ENCODE peak calls at places on chromosomes 5 and 9, in four cellular contexts. R is A549, U is GM12878, S is HepG2. Z is an unnamed sample.
A peak's percentile ranks its signal among the peaks of the same experiment; 100 is the strongest.

GRCh38 chr5:108788142-108788541 is 40.4 kb downstream of the FER start:
- DNase-seq in R (no peak), S (no peak), U (no peak), Z (peak; percentile 26)

GRCh38 chr5:123512631-123513461 is 869 bp downstream of the CSNK1G3 start:
- DNase-seq in S (peak; percentile 39), U (no peak), R (peak; percentile 36), Z (peak; percentile 78)

GRCh38 chr5:55232985-55233928 is at the start of gene CCNO:
- DNase-seq in R (peak; percentile 80), S (peak; percentile 18), U (no peak), Z (peak; percentile 81)

GRCh38 chr9:86368871-86369521 is 14.8 kb upstream of the TUT7 start:
- DNase-seq in S (peak; percentile 12), U (no peak), R (no peak), Z (no peak)

GRCh38 chr5:56314536-56314935 is 81.4 kb upstream of the ANKRD55 start:
- DNase-seq in U (no peak), S (peak; percentile 21), R (peak; percentile 46), Z (no peak)

GRCh38 chr5:87899109-87900100 is 369.2 kb downstream of the TMEM161B start:
- DNase-seq in S (peak; percentile 5), R (no peak), U (peak; percentile 2), Z (no peak)

GRCh38 chr9:134644715-134645606 is 3.4 kb downstream of the COL5A1 start:
- DNase-seq in S (no peak), U (no peak), R (peak; percentile 91), Z (peak; percentile 81)

GRCh38 chr9:121362813-121363585 is 7.1 kb downstream of the STOM start:
- DNase-seq in S (no peak), R (no peak), U (no peak), Z (no peak)

GRCh38 chr9:97437151-97437550 is 25.3 kb downstream of the TDRD7 start:
- DNase-seq in R (no peak), U (no peak), S (no peak), Z (no peak)

GRCh38 chr9:23824241-23825142 is 1.5 kb downstream of the ELAVL2 start:
- DNase-seq in S (no peak), U (no peak), R (no peak), Z (peak; percentile 52)

GRCh38 chr5:127296321-127296720 is 5.7 kb downstream of the MEGF10 start:
- DNase-seq in R (no peak), U (no peak), S (no peak), Z (no peak)

GRCh38 chr5:160899735-160900134 is 47.7 kb upstream of the ATP10B start:
- DNase-seq in R (no peak), U (no peak), S (no peak), Z (no peak)

GRCh38 chr5:124621279-124621678 is 125.2 kb downstream of the ZNF608 start:
- DNase-seq in S (no peak), R (no peak), U (no peak), Z (no peak)

GRCh38 chr9:37921546-37922300 is 17.8 kb upstream of the SLC25A51 start:
- DNase-seq in S (no peak), U (no peak), R (no peak), Z (no peak)

GRCh38 chr5:111927191-111927590 is 170.2 kb upstream of the NREP start:
- DNase-seq in U (no peak), R (no peak), S (no peak), Z (no peak)

GRCh38 chr9:125541840-125542243 is 165.2 kb downstream of the MAPKAP1 start:
- DNase-seq in U (no peak), R (no peak), S (no peak), Z (peak; percentile 77)

GRCh38 chr9:125547383-125547782 is 159.6 kb downstream of the MAPKAP1 start:
- DNase-seq in U (no peak), S (no peak), R (no peak), Z (no peak)

GRCh38 chr9:125544474-125544873 is 162.5 kb downstream of the MAPKAP1 start:
- DNase-seq in R (no peak), S (no peak), U (no peak), Z (no peak)

GRCh38 chr9:125548141-125548540 is 158.9 kb downstream of the MAPKAP1 start:
- DNase-seq in S (peak; percentile 79), R (no peak), U (no peak), Z (no peak)

DNA sequence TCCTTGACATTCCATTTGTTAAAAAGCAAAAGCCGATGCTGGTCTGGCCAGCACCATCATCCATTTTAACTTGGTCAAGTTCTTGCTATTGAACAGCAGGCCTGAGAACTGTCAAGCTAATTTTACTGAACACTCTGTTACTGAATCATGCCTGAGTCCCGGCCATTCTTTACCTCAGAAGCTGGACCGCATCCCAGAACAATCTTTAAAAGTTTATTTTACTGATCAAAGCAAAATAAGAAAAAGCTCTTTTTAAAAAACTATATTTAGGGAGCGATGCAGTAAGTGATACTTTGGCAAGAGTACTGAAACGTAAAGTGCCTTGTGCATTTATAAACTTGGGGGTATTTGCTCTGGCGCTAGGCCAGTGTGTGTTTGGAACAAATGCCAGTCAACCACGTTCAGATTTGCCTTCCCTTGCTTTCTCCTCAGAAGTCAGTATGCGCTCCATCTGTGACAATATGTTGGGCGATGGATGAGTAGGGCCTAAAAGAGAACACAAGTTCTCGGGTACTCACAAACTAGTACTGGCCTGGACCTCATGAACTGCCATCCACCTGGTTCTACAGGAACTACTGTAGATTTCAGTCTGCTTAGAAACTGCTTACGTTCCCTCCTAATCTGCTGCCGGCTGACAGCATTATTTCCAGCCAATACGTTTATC is 161.9 kb downstream of the MAPKAP1 start:
- DNase-seq in R (no peak), S (no peak), U (no peak), Z (no peak)
- H3K4me2 ChIP-seq in R (no peak overlapping the region), S (no peak overlapping the region), U (no peak overlapping the region), Z (peak overlapping the region; percentile 35)

GRCh38 chr9:35564658-35565061 is 40.4 kb upstream of the TESK1 start:
- DNase-seq in R (no peak), S (no peak), U (no peak), Z (no peak)

GRCh38 chr9:35566417-35566816 is 38.6 kb upstream of the TESK1 start:
- DNase-seq in S (no peak), R (no peak), U (no peak), Z (no peak)

GRCh38 chr9:35562895-35563746 is 41.9 kb upstream of the TESK1 start:
- DNase-seq in R (no peak), U (no peak), S (no peak), Z (no peak)

GRCh38 chr9:35561468-35562261 is 43.4 kb upstream of the TESK1 start:
- DNase-seq in R (no peak), U (no peak), S (no peak), Z (no peak)

GRCh38 chr9:35563791-35564197 is 41.3 kb upstream of the TESK1 start:
- DNase-seq in S (peak; percentile 63), U (no peak), R (no peak), Z (peak; percentile 53)
- TF ChIP-seq PBX3 in S (no peak), U (no peak), R (no peak), Z (no peak)

GRCh38 chr9:89345476-89345875 is 27.2 kb downstream of the SECISBP2 start:
- DNase-seq in R (no peak), U (no peak), S (no peak), Z (no peak)

GRCh38 chr9:89339807-89340206 is 21.5 kb downstream of the SECISBP2 start:
- DNase-seq in U (peak; percentile 65), R (no peak), S (no peak), Z (no peak)

GRCh38 chr9:89342948-89343347 is 24.6 kb downstream of the SECISBP2 start:
- DNase-seq in S (no peak), R (no peak), U (no peak), Z (no peak)

GRCh38 chr9:89340332-89340731 is 22.0 kb downstream of the SECISBP2 start:
- DNase-seq in S (no peak), U (peak; percentile 45), R (no peak), Z (no peak)

GRCh38 chr9:89342213-89342612 is 23.9 kb downstream of the SECISBP2 start:
- DNase-seq in U (no peak), S (no peak), R (no peak), Z (no peak)
- H3K4me2 ChIP-seq in U (no peak overlapping the region), S (no peak overlapping the region), R (no peak overlapping the region), Z (no peak overlapping the region)

GRCh38 chr9:84331119-84331791 is 9.3 kb downstream of the SLC28A3 start:
- DNase-seq in U (no peak), R (no peak), S (no peak), Z (no peak)
- TF ChIP-seq PBX3 in U (no peak), R (no peak), S (no peak), Z (no peak)

GRCh38 chr5:76729373-76730290 is 13.7 kb downstream of the F2R start:
- DNase-seq in S (no peak), R (no peak), U (no peak), Z (no peak)

GRCh38 chr5:76720988-76721569 is 5.2 kb downstream of the F2R start:
- DNase-seq in U (no peak), S (no peak), R (no peak), Z (no peak)

GRCh38 chr5:76728965-76729364 is 13.0 kb downstream of the F2R start:
- DNase-seq in S (no peak), U (no peak), R (no peak), Z (no peak)

GRCh38 chr5:76723266-76723665 is 7.3 kb downstream of the F2R start:
- DNase-seq in R (no peak), U (no peak), S (no peak), Z (no peak)

DNA sequence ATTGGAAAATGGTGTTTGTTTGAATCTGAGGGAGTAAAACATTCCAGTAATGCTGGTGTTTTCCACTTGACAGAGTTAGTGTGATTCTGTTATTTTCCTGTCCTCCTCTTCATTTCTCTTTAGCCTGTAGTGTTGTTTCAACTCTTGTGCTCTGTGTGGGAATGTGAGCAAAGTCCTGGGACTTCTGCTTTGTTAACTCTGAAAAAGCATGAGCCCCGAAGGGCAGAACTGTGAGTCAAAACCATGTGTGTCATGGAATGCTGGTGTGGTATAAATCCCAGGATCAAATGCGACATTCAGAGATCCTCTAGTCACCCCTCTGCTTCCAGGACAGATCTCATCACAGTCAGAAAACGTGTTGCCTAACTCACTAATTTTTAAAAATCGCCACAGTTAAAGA is 8.9 kb downstream of the F2R start:
- DNase-seq in U (no peak), S (peak; percentile 46), R (peak; percentile 35), Z (no peak)
- H3K4me2 ChIP-seq in U (no peak overlapping the region), S (no peak overlapping the region), R (peak overlapping the region; percentile 57), Z (peak overlapping the region; percentile 47)

DNA sequence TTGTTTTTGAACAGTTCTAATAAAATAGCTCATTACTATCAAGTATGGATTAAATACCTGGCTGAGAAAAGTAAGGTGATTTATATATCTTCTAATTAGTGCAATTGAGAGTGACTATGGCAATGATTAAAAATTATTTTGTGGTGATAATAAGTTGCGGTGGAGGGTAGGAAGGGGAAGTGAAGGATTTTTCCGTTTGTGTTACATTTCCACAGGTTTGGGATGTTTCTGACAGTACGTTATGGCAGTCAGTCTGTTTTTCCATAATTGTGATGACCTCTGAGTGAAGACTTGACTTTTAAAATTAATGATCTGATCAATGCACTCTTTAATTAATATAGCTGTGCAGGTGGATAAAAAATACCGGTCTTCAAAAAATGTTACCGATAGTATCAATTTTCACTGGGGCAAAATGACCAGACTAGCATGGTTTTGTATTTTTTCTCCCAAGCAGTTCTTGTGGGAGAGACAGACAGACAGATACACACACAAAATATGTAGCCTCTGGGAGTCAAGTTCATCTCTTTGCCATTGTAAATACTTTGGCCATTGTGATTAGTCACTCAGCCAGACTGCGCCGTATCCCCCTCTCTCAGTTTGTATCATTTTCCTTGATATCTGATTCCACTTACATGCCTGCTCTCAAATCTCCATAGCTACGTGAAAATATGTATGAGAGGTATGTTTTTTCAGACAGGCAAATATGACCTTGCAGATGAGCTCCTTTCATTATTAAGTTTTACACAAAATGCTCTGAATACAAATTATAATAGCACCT is 60.3 kb downstream of the ARHGAP26 start:
- DNase-seq in R (no peak), S (no peak), U (no peak), Z (no peak)
- TF ChIP-seq PBX3 in R (no peak), S (no peak), U (no peak), Z (peak; percentile 58)